ENCODE peak calls at places on chromosomes 2 and 18, in seven cellular contexts. One of them, this sample, is unnamed.

GRCh38 chr2:225122582-225123486 is 80.6 kb upstream of the DOCK10 start:
- DNase-seq in tibial nerve: no peak
- DNase-seq in RCC 7860: no peak
- DNase-seq in IMR-90: peak
- DNase-seq in KBM-7: no peak
- DNase-seq in stimulated activated CD8-positive, alpha-beta memory T cell treated with anti-CD3 and anti-CD28 coated beads, Interleukin-7, amount 100 ng/mL, for 24 hours: no peak
- DNase-seq in DMS79: no peak
- DNase-seq in this sample: no peak

GRCh38 chr2:232361646-232362045 is 16.9 kb upstream of the ALPP start:
- DNase-seq in RCC 7860: no peak
- DNase-seq in tibial nerve: no peak
- DNase-seq in KBM-7: no peak
- DNase-seq in stimulated activated CD8-positive, alpha-beta memory T cell treated with anti-CD3 and anti-CD28 coated beads, Interleukin-7, amount 100 ng/mL, for 24 hours: no peak
- DNase-seq in IMR-90: no peak
- DNase-seq in DMS79: no peak
- DNase-seq in this sample: no peak

GRCh38 chr2:177649568-177650271 is 257.1 kb downstream of the AGPS start:
- DNase-seq in tibial nerve: no peak
- DNase-seq in RCC 7860: no peak
- DNase-seq in DMS79: no peak
- DNase-seq in IMR-90: no peak
- DNase-seq in stimulated activated CD8-positive, alpha-beta memory T cell treated with anti-CD3 and anti-CD28 coated beads, Interleukin-7, amount 100 ng/mL, for 24 hours: no peak
- DNase-seq in KBM-7: no peak
- DNase-seq in this sample: no peak

GRCh38 chr18:36825526-36825925 is 3.3 kb downstream of the TPGS2 start:
- DNase-seq in stimulated activated CD8-positive, alpha-beta memory T cell treated with anti-CD3 and anti-CD28 coated beads, Interleukin-7, amount 100 ng/mL, for 24 hours: no peak
- DNase-seq in IMR-90: no peak
- DNase-seq in KBM-7: no peak
- DNase-seq in RCC 7860: no peak
- DNase-seq in tibial nerve: no peak
- DNase-seq in DMS79: no peak
- DNase-seq in this sample: no peak

GRCh38 chr2:240157147-240157470 is 16.7 kb upstream of the OTOS start:
- DNase-seq in RCC 7860: no peak
- DNase-seq in KBM-7: no peak
- DNase-seq in stimulated activated CD8-positive, alpha-beta memory T cell treated with anti-CD3 and anti-CD28 coated beads, Interleukin-7, amount 100 ng/mL, for 24 hours: no peak
- DNase-seq in IMR-90: no peak
- DNase-seq in DMS79: no peak
- DNase-seq in tibial nerve: no peak
- DNase-seq in this sample: no peak

GRCh38 chr2:103427567-103427966 is 665.7 kb downstream of the TMEM182 start:
- DNase-seq in KBM-7: peak
- DNase-seq in stimulated activated CD8-positive, alpha-beta memory T cell treated with anti-CD3 and anti-CD28 coated beads, Interleukin-7, amount 100 ng/mL, for 24 hours: no peak
- DNase-seq in IMR-90: no peak
- DNase-seq in DMS79: no peak
- DNase-seq in tibial nerve: no peak
- DNase-seq in RCC 7860: no peak
- DNase-seq in this sample: no peak

GRCh38 chr18:9719421-9719981 is 11.4 kb downstream of the RAB31 start:
- DNase-seq in KBM-7: no peak
- DNase-seq in DMS79: peak
- DNase-seq in tibial nerve: no peak
- DNase-seq in RCC 7860: peak
- DNase-seq in IMR-90: peak
- DNase-seq in stimulated activated CD8-positive, alpha-beta memory T cell treated with anti-CD3 and anti-CD28 coated beads, Interleukin-7, amount 100 ng/mL, for 24 hours: no peak
- DNase-seq in this sample: no peak

GRCh38 chr2:221087779-221088178 is 484.3 kb downstream of the EPHA4 start:
- DNase-seq in KBM-7: no peak
- DNase-seq in tibial nerve: no peak
- DNase-seq in RCC 7860: no peak
- DNase-seq in DMS79: no peak
- DNase-seq in IMR-90: no peak
- DNase-seq in stimulated activated CD8-positive, alpha-beta memory T cell treated with anti-CD3 and anti-CD28 coated beads, Interleukin-7, amount 100 ng/mL, for 24 hours: no peak
- DNase-seq in this sample: no peak

GRCh38 chr2:69997296-69998184 is 36.1 kb upstream of the ASPRV1 start:
- DNase-seq in stimulated activated CD8-positive, alpha-beta memory T cell treated with anti-CD3 and anti-CD28 coated beads, Interleukin-7, amount 100 ng/mL, for 24 hours: no peak
- DNase-seq in KBM-7: peak
- DNase-seq in RCC 7860: peak
- DNase-seq in tibial nerve: peak
- DNase-seq in DMS79: no peak
- DNase-seq in IMR-90: peak
- DNase-seq in this sample: peak

GRCh38 chr2:108365656-108366055 is 12.1 kb upstream of the SULT1C4 start:
- DNase-seq in RCC 7860: no peak
- DNase-seq in tibial nerve: no peak
- DNase-seq in stimulated activated CD8-positive, alpha-beta memory T cell treated with anti-CD3 and anti-CD28 coated beads, Interleukin-7, amount 100 ng/mL, for 24 hours: no peak
- DNase-seq in IMR-90: no peak
- DNase-seq in DMS79: no peak
- DNase-seq in KBM-7: no peak
- DNase-seq in this sample: no peak

GRCh38 chr2:160063895-160064577 is 1.6 kb upstream of the PLA2R1 start:
- DNase-seq in stimulated activated CD8-positive, alpha-beta memory T cell treated with anti-CD3 and anti-CD28 coated beads, Interleukin-7, amount 100 ng/mL, for 24 hours: no peak
- DNase-seq in RCC 7860: no peak
- DNase-seq in KBM-7: no peak
- DNase-seq in DMS79: no peak
- DNase-seq in IMR-90: no peak
- DNase-seq in tibial nerve: no peak
- DNase-seq in this sample: no peak

GRCh38 chr2:191195021-191195420 is 44.2 kb upstream of the STAT4 start:
- DNase-seq in tibial nerve: no peak
- DNase-seq in DMS79: no peak
- DNase-seq in RCC 7860: no peak
- DNase-seq in stimulated activated CD8-positive, alpha-beta memory T cell treated with anti-CD3 and anti-CD28 coated beads, Interleukin-7, amount 100 ng/mL, for 24 hours: no peak
- DNase-seq in IMR-90: peak
- DNase-seq in KBM-7: no peak
- DNase-seq in this sample: no peak

GRCh38 chr2:134207589-134208209 is 46.2 kb upstream of the MGAT5 start:
- DNase-seq in KBM-7: peak
- DNase-seq in IMR-90: peak
- DNase-seq in tibial nerve: peak
- DNase-seq in DMS79: no peak
- DNase-seq in RCC 7860: no peak
- DNase-seq in stimulated activated CD8-positive, alpha-beta memory T cell treated with anti-CD3 and anti-CD28 coated beads, Interleukin-7, amount 100 ng/mL, for 24 hours: peak
- DNase-seq in this sample: no peak

GRCh38 chr2:21256006-21256405 is 132.2 kb downstream of the TDRD15 start:
- DNase-seq in KBM-7: peak
- DNase-seq in IMR-90: no peak
- DNase-seq in stimulated activated CD8-positive, alpha-beta memory T cell treated with anti-CD3 and anti-CD28 coated beads, Interleukin-7, amount 100 ng/mL, for 24 hours: no peak
- DNase-seq in RCC 7860: peak
- DNase-seq in tibial nerve: peak
- DNase-seq in DMS79: no peak
- DNase-seq in this sample: peak

GRCh38 chr2:120596990-120597594 is 138.6 kb upstream of the GLI2 start:
- DNase-seq in RCC 7860: no peak
- DNase-seq in DMS79: no peak
- DNase-seq in IMR-90: peak
- DNase-seq in tibial nerve: peak
- DNase-seq in stimulated activated CD8-positive, alpha-beta memory T cell treated with anti-CD3 and anti-CD28 coated beads, Interleukin-7, amount 100 ng/mL, for 24 hours: no peak
- DNase-seq in KBM-7: no peak
- DNase-seq in this sample: peak

GRCh38 chr18:59823611-59824195 is 76.1 kb upstream of the PMAIP1 start:
- DNase-seq in tibial nerve: peak
- DNase-seq in DMS79: peak
- DNase-seq in KBM-7: peak
- DNase-seq in stimulated activated CD8-positive, alpha-beta memory T cell treated with anti-CD3 and anti-CD28 coated beads, Interleukin-7, amount 100 ng/mL, for 24 hours: no peak
- DNase-seq in RCC 7860: peak
- DNase-seq in IMR-90: peak
- DNase-seq in this sample: peak

GRCh38 chr2:221350621-221351020 is 221.5 kb downstream of the EPHA4 start:
- DNase-seq in tibial nerve: no peak
- DNase-seq in IMR-90: peak
- DNase-seq in RCC 7860: no peak
- DNase-seq in stimulated activated CD8-positive, alpha-beta memory T cell treated with anti-CD3 and anti-CD28 coated beads, Interleukin-7, amount 100 ng/mL, for 24 hours: no peak
- DNase-seq in KBM-7: no peak
- DNase-seq in DMS79: no peak
- DNase-seq in this sample: no peak

GRCh38 chr2:23280401-23280800 is 104.6 kb upstream of the KLHL29 start:
- DNase-seq in KBM-7: no peak
- DNase-seq in IMR-90: no peak
- DNase-seq in stimulated activated CD8-positive, alpha-beta memory T cell treated with anti-CD3 and anti-CD28 coated beads, Interleukin-7, amount 100 ng/mL, for 24 hours: no peak
- DNase-seq in RCC 7860: no peak
- DNase-seq in DMS79: no peak
- DNase-seq in tibial nerve: no peak
- DNase-seq in this sample: no peak

GRCh38 chr2:128661955-128662564 is 343.4 kb upstream of the HS6ST1 start:
- DNase-seq in DMS79: no peak
- DNase-seq in IMR-90: no peak
- DNase-seq in tibial nerve: no peak
- DNase-seq in RCC 7860: no peak
- DNase-seq in stimulated activated CD8-positive, alpha-beta memory T cell treated with anti-CD3 and anti-CD28 coated beads, Interleukin-7, amount 100 ng/mL, for 24 hours: no peak
- DNase-seq in KBM-7: no peak
- DNase-seq in this sample: no peak

GRCh38 chr2:286774-287392 is 1.0 kb downstream of the ALKAL2 start:
- DNase-seq in IMR-90: no peak
- DNase-seq in RCC 7860: no peak
- DNase-seq in DMS79: no peak
- DNase-seq in KBM-7: no peak
- DNase-seq in tibial nerve: no peak
- DNase-seq in stimulated activated CD8-positive, alpha-beta memory T cell treated with anti-CD3 and anti-CD28 coated beads, Interleukin-7, amount 100 ng/mL, for 24 hours: no peak
- DNase-seq in this sample: no peak

GRCh38 chr18:79900610-79901570 is 50.6 kb downstream of the SLC66A2 start:
- DNase-seq in tibial nerve: peak
- DNase-seq in DMS79: no peak
- DNase-seq in KBM-7: no peak
- DNase-seq in RCC 7860: no peak
- DNase-seq in stimulated activated CD8-positive, alpha-beta memory T cell treated with anti-CD3 and anti-CD28 coated beads, Interleukin-7, amount 100 ng/mL, for 24 hours: no peak
- DNase-seq in IMR-90: no peak
- DNase-seq in this sample: no peak